ENCODE peak calls at places on chromosomes 11 and 22, in ten cellular contexts. One of them, this sample, is unnamed.

GRCh38 chr22:40342521-40342920 is 3.8 kb upstream of the ADSL start:
- DNase-seq in putamen: no peak
- DNase-seq in NCI-H748 treated with DMSO at 0.1 percent for 48 hours: no peak
- DNase-seq in AG08396: no peak
- DNase-seq in H54: no peak
- DNase-seq in upper lobe of right lung: no peak
- DNase-seq in left kidney: peak; percentile 61
- DNase-seq in AG09319: no peak
- DNase-seq in NCI-H1105 treated with DMSO at 0.1 percent for 48 hours: no peak
- DNase-seq in WTC11: no peak
- DNase-seq in this sample: no peak

GRCh38 chr22:29343313-29343805 is 27.9 kb upstream of the RASL10A start:
- DNase-seq in putamen: no peak
- DNase-seq in NCI-H748 treated with DMSO at 0.1 percent for 48 hours: no peak
- DNase-seq in AG08396: peak; percentile 70
- DNase-seq in H54: peak; percentile 52
- DNase-seq in upper lobe of right lung: peak; percentile 85
- DNase-seq in left kidney: no peak
- DNase-seq in AG09319: no peak
- DNase-seq in NCI-H1105 treated with DMSO at 0.1 percent for 48 hours: no peak
- DNase-seq in WTC11: no peak
- DNase-seq in this sample: no peak

GRCh38 chr11:34620202-34620601 is 691 bp upstream of the EHF start:
- DNase-seq in putamen: no peak
- DNase-seq in NCI-H748 treated with DMSO at 0.1 percent for 48 hours: no peak
- DNase-seq in AG08396: no peak
- DNase-seq in H54: no peak
- DNase-seq in upper lobe of right lung: no peak
- DNase-seq in left kidney: no peak
- DNase-seq in AG09319: no peak
- DNase-seq in NCI-H1105 treated with DMSO at 0.1 percent for 48 hours: no peak
- DNase-seq in WTC11: no peak
- DNase-seq in this sample: no peak

GRCh38 chr22:43566021-43566420 is 154.2 kb downstream of the MPPED1 start:
- DNase-seq in putamen: no peak
- DNase-seq in NCI-H748 treated with DMSO at 0.1 percent for 48 hours: no peak
- DNase-seq in AG08396: no peak
- DNase-seq in H54: no peak
- DNase-seq in upper lobe of right lung: no peak
- DNase-seq in left kidney: no peak
- DNase-seq in AG09319: no peak
- DNase-seq in NCI-H1105 treated with DMSO at 0.1 percent for 48 hours: no peak
- DNase-seq in WTC11: no peak
- DNase-seq in this sample: no peak

GRCh38 chr11:12175694-12176241 is 65.4 kb downstream of the MICAL2 start:
- DNase-seq in putamen: no peak
- DNase-seq in NCI-H748 treated with DMSO at 0.1 percent for 48 hours: no peak
- DNase-seq in AG08396: peak; percentile 70
- DNase-seq in H54: peak; percentile 34
- DNase-seq in upper lobe of right lung: peak; percentile 9
- DNase-seq in left kidney: no peak
- DNase-seq in AG09319: no peak
- DNase-seq in NCI-H1105 treated with DMSO at 0.1 percent for 48 hours: no peak
- DNase-seq in WTC11: no peak
- DNase-seq in this sample: peak; percentile 57

GRCh38 chr11:102704841-102705240 is 728 bp downstream of the MMP27 start:
- DNase-seq in putamen: no peak
- DNase-seq in NCI-H748 treated with DMSO at 0.1 percent for 48 hours: no peak
- DNase-seq in AG08396: no peak
- DNase-seq in H54: no peak
- DNase-seq in upper lobe of right lung: no peak
- DNase-seq in left kidney: no peak
- DNase-seq in AG09319: no peak
- DNase-seq in NCI-H1105 treated with DMSO at 0.1 percent for 48 hours: no peak
- DNase-seq in WTC11: no peak
- DNase-seq in this sample: no peak

GRCh38 chr11:1030086-1030485 is 6.4 kb downstream of the MUC6 start:
- DNase-seq in putamen: no peak
- DNase-seq in NCI-H748 treated with DMSO at 0.1 percent for 48 hours: no peak
- DNase-seq in AG08396: no peak
- DNase-seq in H54: no peak
- DNase-seq in upper lobe of right lung: no peak
- DNase-seq in left kidney: no peak
- DNase-seq in AG09319: no peak
- DNase-seq in NCI-H1105 treated with DMSO at 0.1 percent for 48 hours: no peak
- DNase-seq in WTC11: no peak
- DNase-seq in this sample: no peak

GRCh38 chr22:19886605-19887250 is 32.1 kb upstream of the GNB1L start:
- DNase-seq in putamen: peak; percentile 40
- DNase-seq in NCI-H748 treated with DMSO at 0.1 percent for 48 hours: no peak
- DNase-seq in AG08396: no peak
- DNase-seq in H54: no peak
- DNase-seq in upper lobe of right lung: no peak
- DNase-seq in left kidney: no peak
- DNase-seq in AG09319: peak; percentile 44
- DNase-seq in NCI-H1105 treated with DMSO at 0.1 percent for 48 hours: no peak
- DNase-seq in WTC11: peak; percentile 9
- DNase-seq in this sample: no peak

GRCh38 chr22:35541254-35541748 is 670 bp downstream of the RASD2 start:
- DNase-seq in putamen: no peak
- DNase-seq in NCI-H748 treated with DMSO at 0.1 percent for 48 hours: no peak
- DNase-seq in AG08396: no peak
- DNase-seq in H54: no peak
- DNase-seq in upper lobe of right lung: no peak
- DNase-seq in left kidney: peak; percentile 75
- DNase-seq in AG09319: no peak
- DNase-seq in NCI-H1105 treated with DMSO at 0.1 percent for 48 hours: peak; percentile 22
- DNase-seq in WTC11: peak; percentile 46
- DNase-seq in this sample: no peak

GRCh38 chr11:27402450-27402849 is 39.4 kb upstream of the CCDC34 start:
- DNase-seq in putamen: no peak
- DNase-seq in NCI-H748 treated with DMSO at 0.1 percent for 48 hours: no peak
- DNase-seq in AG08396: no peak
- DNase-seq in H54: no peak
- DNase-seq in upper lobe of right lung: no peak
- DNase-seq in left kidney: no peak
- DNase-seq in AG09319: no peak
- DNase-seq in NCI-H1105 treated with DMSO at 0.1 percent for 48 hours: no peak
- DNase-seq in WTC11: no peak
- DNase-seq in this sample: no peak

GRCh38 chr11:75162954-75163353 is 12.0 kb downstream of the SLCO2B1 start:
- DNase-seq in putamen: no peak
- DNase-seq in NCI-H748 treated with DMSO at 0.1 percent for 48 hours: no peak
- DNase-seq in AG08396: no peak
- DNase-seq in H54: no peak
- DNase-seq in upper lobe of right lung: no peak
- DNase-seq in left kidney: no peak
- DNase-seq in AG09319: no peak
- DNase-seq in NCI-H1105 treated with DMSO at 0.1 percent for 48 hours: no peak
- DNase-seq in WTC11: no peak
- DNase-seq in this sample: no peak

GRCh38 chr22:40922484-40923303 is 28.5 kb upstream of the RBX1 start:
- DNase-seq in putamen: peak; percentile 41
- DNase-seq in NCI-H748 treated with DMSO at 0.1 percent for 48 hours: peak; percentile 40
- DNase-seq in AG08396: peak; percentile 42
- DNase-seq in H54: peak; percentile 12
- DNase-seq in upper lobe of right lung: no peak
- DNase-seq in left kidney: peak; percentile 76
- DNase-seq in AG09319: peak; percentile 41
- DNase-seq in NCI-H1105 treated with DMSO at 0.1 percent for 48 hours: peak; percentile 59
- DNase-seq in WTC11: no peak
- DNase-seq in this sample: peak; percentile 44

GRCh38 chr11:71446942-71447688 is 1.1 kb downstream of the DHCR7 start:
- DNase-seq in putamen: no peak
- DNase-seq in NCI-H748 treated with DMSO at 0.1 percent for 48 hours: no peak
- DNase-seq in AG08396: peak; percentile 66
- DNase-seq in H54: no peak
- DNase-seq in upper lobe of right lung: no peak
- DNase-seq in left kidney: peak; percentile 34
- DNase-seq in AG09319: no peak
- DNase-seq in NCI-H1105 treated with DMSO at 0.1 percent for 48 hours: no peak
- DNase-seq in WTC11: no peak
- DNase-seq in this sample: peak; percentile 70

GRCh38 chr11:71971676-71972075 is 27.0 kb upstream of the IL18BP start:
- DNase-seq in putamen: no peak
- DNase-seq in NCI-H748 treated with DMSO at 0.1 percent for 48 hours: no peak
- DNase-seq in AG08396: no peak
- DNase-seq in H54: no peak
- DNase-seq in upper lobe of right lung: no peak
- DNase-seq in left kidney: no peak
- DNase-seq in AG09319: no peak
- DNase-seq in NCI-H1105 treated with DMSO at 0.1 percent for 48 hours: no peak
- DNase-seq in WTC11: no peak
- DNase-seq in this sample: no peak

GRCh38 chr22:36461665-36462474 is 19.6 kb downstream of the TXN2 start:
- DNase-seq in putamen: no peak
- DNase-seq in NCI-H748 treated with DMSO at 0.1 percent for 48 hours: no peak
- DNase-seq in AG08396: peak; percentile 75
- DNase-seq in H54: peak; percentile 74
- DNase-seq in upper lobe of right lung: peak; percentile 82
- DNase-seq in left kidney: peak; percentile 95
- DNase-seq in AG09319: no peak
- DNase-seq in NCI-H1105 treated with DMSO at 0.1 percent for 48 hours: no peak
- DNase-seq in WTC11: no peak
- DNase-seq in this sample: peak; percentile 89

GRCh38 chr22:33867118-33867863 is 53.0 kb downstream of the LARGE1 start:
- DNase-seq in putamen: no peak
- DNase-seq in NCI-H748 treated with DMSO at 0.1 percent for 48 hours: no peak
- DNase-seq in AG08396: peak; percentile 61
- DNase-seq in H54: peak; percentile 42
- DNase-seq in upper lobe of right lung: no peak
- DNase-seq in left kidney: no peak
- DNase-seq in AG09319: peak; percentile 4
- DNase-seq in NCI-H1105 treated with DMSO at 0.1 percent for 48 hours: no peak
- DNase-seq in WTC11: no peak
- DNase-seq in this sample: peak; percentile 56

GRCh38 chr11:115699733-115700132 is 195.5 kb upstream of the CADM1 start:
- DNase-seq in putamen: peak; percentile 23
- DNase-seq in NCI-H748 treated with DMSO at 0.1 percent for 48 hours: no peak
- DNase-seq in AG08396: peak; percentile 47
- DNase-seq in H54: no peak
- DNase-seq in upper lobe of right lung: no peak
- DNase-seq in left kidney: no peak
- DNase-seq in AG09319: no peak
- DNase-seq in NCI-H1105 treated with DMSO at 0.1 percent for 48 hours: peak; percentile 30
- DNase-seq in WTC11: no peak
- DNase-seq in this sample: no peak

GRCh38 chr11:45204761-45205160 is 58.3 kb downstream of the PRDM11 start:
- DNase-seq in putamen: no peak
- DNase-seq in NCI-H748 treated with DMSO at 0.1 percent for 48 hours: no peak
- DNase-seq in AG08396: no peak
- DNase-seq in H54: no peak
- DNase-seq in upper lobe of right lung: no peak
- DNase-seq in left kidney: peak; percentile 49
- DNase-seq in AG09319: no peak
- DNase-seq in NCI-H1105 treated with DMSO at 0.1 percent for 48 hours: no peak
- DNase-seq in WTC11: peak; percentile 60
- DNase-seq in this sample: no peak

GRCh38 chr22:24875862-24876506 is 70.0 kb downstream of the SGSM1 start:
- DNase-seq in putamen: no peak
- DNase-seq in NCI-H748 treated with DMSO at 0.1 percent for 48 hours: no peak
- DNase-seq in AG08396: no peak
- DNase-seq in H54: no peak
- DNase-seq in upper lobe of right lung: no peak
- DNase-seq in left kidney: peak; percentile 92
- DNase-seq in AG09319: no peak
- DNase-seq in NCI-H1105 treated with DMSO at 0.1 percent for 48 hours: no peak
- DNase-seq in WTC11: peak; percentile 68
- DNase-seq in this sample: no peak

GRCh38 chr22:20809538-20810185 is 35.7 kb downstream of the SERPIND1 start:
- DNase-seq in putamen: no peak
- DNase-seq in NCI-H748 treated with DMSO at 0.1 percent for 48 hours: no peak
- DNase-seq in AG08396: no peak
- DNase-seq in H54: no peak
- DNase-seq in upper lobe of right lung: no peak
- DNase-seq in left kidney: no peak
- DNase-seq in AG09319: no peak
- DNase-seq in NCI-H1105 treated with DMSO at 0.1 percent for 48 hours: no peak
- DNase-seq in WTC11: no peak
- DNase-seq in this sample: no peak

GRCh38 chr11:63670738-63671321 is 346 bp downstream of the ATL3 start:
- DNase-seq in putamen: peak; percentile 79
- DNase-seq in NCI-H748 treated with DMSO at 0.1 percent for 48 hours: peak; percentile 12
- DNase-seq in AG08396: peak; percentile 61
- DNase-seq in H54: no peak
- DNase-seq in upper lobe of right lung: peak; percentile 86
- DNase-seq in left kidney: peak; percentile 66
- DNase-seq in AG09319: no peak
- DNase-seq in NCI-H1105 treated with DMSO at 0.1 percent for 48 hours: peak; percentile 21
- DNase-seq in WTC11: peak; percentile 48
- DNase-seq in this sample: peak; percentile 64

GRCh38 chr11:10293423-10294288 is at the start of gene SBF2:
- DNase-seq in putamen: peak; percentile 85
- DNase-seq in NCI-H748 treated with DMSO at 0.1 percent for 48 hours: peak; percentile 52
- DNase-seq in AG08396: peak; percentile 90
- DNase-seq in H54: peak; percentile 93
- DNase-seq in upper lobe of right lung: peak; percentile 93
- DNase-seq in left kidney: peak; percentile 95
- DNase-seq in AG09319: peak; percentile 73
- DNase-seq in NCI-H1105 treated with DMSO at 0.1 percent for 48 hours: peak; percentile 73
- DNase-seq in WTC11: peak; percentile 83
- DNase-seq in this sample: peak; percentile 92

GRCh38 chr22:45731798-45732495 is 60.3 kb downstream of the ATXN10 start:
- DNase-seq in putamen: no peak
- DNase-seq in NCI-H748 treated with DMSO at 0.1 percent for 48 hours: no peak
- DNase-seq in AG08396: no peak
- DNase-seq in H54: no peak
- DNase-seq in upper lobe of right lung: no peak
- DNase-seq in left kidney: peak; percentile 32
- DNase-seq in AG09319: no peak
- DNase-seq in NCI-H1105 treated with DMSO at 0.1 percent for 48 hours: no peak
- DNase-seq in WTC11: no peak
- DNase-seq in this sample: no peak

GRCh38 chr11:68460741-68461283 is at the start of gene PPP6R3:
- DNase-seq in putamen: no peak
- DNase-seq in NCI-H748 treated with DMSO at 0.1 percent for 48 hours: no peak
- DNase-seq in AG08396: peak; percentile 79
- DNase-seq in H54: no peak
- DNase-seq in upper lobe of right lung: no peak
- DNase-seq in left kidney: no peak
- DNase-seq in AG09319: no peak
- DNase-seq in NCI-H1105 treated with DMSO at 0.1 percent for 48 hours: no peak
- DNase-seq in WTC11: no peak
- DNase-seq in this sample: peak; percentile 66

GRCh38 chr11:109305009-109305408 is 117.0 kb upstream of the C11orf87 start:
- DNase-seq in putamen: no peak
- DNase-seq in NCI-H748 treated with DMSO at 0.1 percent for 48 hours: no peak
- DNase-seq in AG08396: no peak
- DNase-seq in H54: no peak
- DNase-seq in upper lobe of right lung: no peak
- DNase-seq in left kidney: no peak
- DNase-seq in AG09319: no peak
- DNase-seq in NCI-H1105 treated with DMSO at 0.1 percent for 48 hours: no peak
- DNase-seq in WTC11: no peak
- DNase-seq in this sample: no peak

GRCh38 chr11:70423523-70424505 is 25.5 kb downstream of the CTTN start:
- DNase-seq in putamen: no peak
- DNase-seq in NCI-H748 treated with DMSO at 0.1 percent for 48 hours: no peak
- DNase-seq in AG08396: peak; percentile 93
- DNase-seq in H54: peak; percentile 98
- DNase-seq in upper lobe of right lung: no peak
- DNase-seq in left kidney: no peak
- DNase-seq in AG09319: peak; percentile 11
- DNase-seq in NCI-H1105 treated with DMSO at 0.1 percent for 48 hours: no peak
- DNase-seq in WTC11: no peak
- DNase-seq in this sample: peak; percentile 86

GRCh38 chr11:125299821-125300220 is 135.3 kb downstream of the PKNOX2 start:
- DNase-seq in putamen: no peak
- DNase-seq in NCI-H748 treated with DMSO at 0.1 percent for 48 hours: no peak
- DNase-seq in AG08396: no peak
- DNase-seq in H54: no peak
- DNase-seq in upper lobe of right lung: no peak
- DNase-seq in left kidney: no peak
- DNase-seq in AG09319: no peak
- DNase-seq in NCI-H1105 treated with DMSO at 0.1 percent for 48 hours: no peak
- DNase-seq in WTC11: no peak
- DNase-seq in this sample: no peak

GRCh38 chr22:36922752-36923457 is 9.5 kb downstream of the CSF2RB start:
- DNase-seq in putamen: no peak
- DNase-seq in NCI-H748 treated with DMSO at 0.1 percent for 48 hours: no peak
- DNase-seq in AG08396: no peak
- DNase-seq in H54: no peak
- DNase-seq in upper lobe of right lung: no peak
- DNase-seq in left kidney: no peak
- DNase-seq in AG09319: no peak
- DNase-seq in NCI-H1105 treated with DMSO at 0.1 percent for 48 hours: no peak
- DNase-seq in WTC11: no peak
- DNase-seq in this sample: no peak